ENCODE peak calls at places on chromosome 17, in six cellular contexts. D is fibroblast of villous mesenchyme, W is OCI-LY7, R is substantia nigra, O is iris pigment epithelial cell, M is endothelial cell. U is an unnamed sample.

GRCh38 chr17:57530026-57530425 is 215.1 kb downstream of the CCDC182 start:
- DNase-seq in W (no peak), M (no peak), O (no peak), D (no peak), R (no peak), U (no peak)

GRCh38 chr17:75785770-75786538 is 1.3 kb downstream of the UNK start:
- DNase-seq in O (peak), R (no peak), M (no peak), W (peak), D (peak), U (peak)

GRCh38 chr17:56917559-56918296 is 3.9 kb upstream of the TRIM25 start:
- DNase-seq in D (peak), M (no peak), W (no peak), O (peak), R (no peak), U (no peak)

GRCh38 chr17:77882481-77883212 is 75.9 kb upstream of the TNRC6C start:
- DNase-seq in M (no peak), R (peak), W (peak), O (peak), D (peak), U (peak)

GRCh38 chr17:46822388-46822921 is 4.0 kb upstream of the WNT3 start:
- DNase-seq in M (no peak), W (peak), D (no peak), O (no peak), R (no peak), U (no peak)

GRCh38 chr17:3944485-3945388 is 19.5 kb downstream of the ATP2A3 start:
- DNase-seq in M (peak), W (peak), O (peak), R (no peak), D (peak), U (no peak)

GRCh38 chr17:77712578-77712977 is 245.9 kb upstream of the TNRC6C start:
- DNase-seq in M (no peak), W (no peak), R (no peak), D (no peak), O (no peak), U (no peak)

GRCh38 chr17:57672971-57673370 is 72.1 kb downstream of the CCDC182 start:
- DNase-seq in O (no peak), R (no peak), W (no peak), M (no peak), D (no peak), U (no peak)

GRCh38 chr17:3535253-3535995 is 22.2 kb downstream of the TRPV3 start:
- DNase-seq in W (peak), M (peak), R (peak), O (peak), D (peak), U (peak)

GRCh38 chr17:2656293-2656692 is 55.3 kb downstream of the CLUH start:
- DNase-seq in M (no peak), R (no peak), W (no peak), O (no peak), D (no peak), U (no peak)

GRCh38 chr17:5468075-5468473 is 708 bp downstream of the DHX33 start:
- DNase-seq in R (no peak), W (peak), M (peak), O (no peak), D (no peak), U (no peak)

GRCh38 chr17:42016411-42016831 is 818 bp downstream of the DNAJC7 start:
- DNase-seq in W (peak), O (peak), D (peak), R (no peak), M (no peak), U (peak)

GRCh38 chr17:15453782-15454181 is 13.6 kb downstream of the CDRT4 start:
- DNase-seq in R (peak), O (no peak), M (no peak), D (no peak), W (no peak), U (peak)

GRCh38 chr17:48499248-48499647 is 31.6 kb downstream of the HOXB1 start:
- DNase-seq in R (no peak), O (peak), W (no peak), M (no peak), D (peak), U (no peak)

GRCh38 chr17:52546990-52547389 is 388.5 kb upstream of the CA10 start:
- DNase-seq in D (no peak), O (no peak), R (no peak), M (no peak), W (no peak), U (no peak)

GRCh38 chr17:74467221-74467951 is 952 bp downstream of the CD300A start:
- DNase-seq in M (no peak), O (no peak), D (no peak), W (peak), R (no peak), U (peak)

GRCh38 chr17:59763861-59764260 is 56.4 kb downstream of the VMP1 start:
- DNase-seq in O (peak), R (no peak), M (no peak), W (no peak), D (peak), U (no peak)

GRCh38 chr17:33509331-33509730 is 216.2 kb upstream of the ASIC2 start:
- DNase-seq in D (no peak), M (no peak), O (no peak), W (no peak), R (no peak), U (no peak)

GRCh38 chr17:17823433-17824118 is 13.2 kb downstream of the SREBF1 start:
- DNase-seq in D (peak), O (peak), W (peak), R (peak), M (peak), U (peak)

GRCh38 chr17:8173871-8174322 is 2.3 kb downstream of the TMEM107 start:
- DNase-seq in M (no peak), W (peak), R (no peak), O (no peak), D (no peak), U (no peak)

GRCh38 chr17:2580641-2581040 is 12.8 kb upstream of the PAFAH1B1 start:
- DNase-seq in M (no peak), W (no peak), D (no peak), O (no peak), R (peak), U (peak)

GRCh38 chr17:58330544-58330996 is 2.0 kb upstream of the TSPOAP1 start:
- DNase-seq in W (peak), M (no peak), R (no peak), O (no peak), D (no peak), U (no peak)

GRCh38 chr17:32928527-32929287 is 754 bp downstream of the TMEM98 start:
- DNase-seq in R (no peak), M (no peak), W (no peak), O (peak), D (peak), U (no peak)

GRCh38 chr17:20234266-20234665 is 225.1 kb downstream of the SPECC1 start:
- DNase-seq in D (no peak), R (no peak), O (no peak), M (no peak), W (no peak), U (peak)

GRCh38 chr17:74850310-74850709 is 9.4 kb downstream of the GRIN2C start:
- DNase-seq in D (no peak), O (no peak), R (no peak), M (no peak), W (no peak), U (no peak)

GRCh38 chr17:39196820-39197331 is 593 bp downstream of the CACNB1 start:
- DNase-seq in D (no peak), W (peak), R (no peak), O (no peak), M (no peak), U (no peak)

GRCh38 chr17:35774499-35774898 is 13.8 kb downstream of the C17orf50 start:
- DNase-seq in R (peak), O (no peak), W (no peak), M (no peak), D (peak), U (peak)

GRCh38 chr17:12537436-12537835 is 128.3 kb upstream of the MYOCD start:
- DNase-seq in M (no peak), D (no peak), O (no peak), W (no peak), R (no peak), U (no peak)

GRCh38 chr17:80261895-80262279 is 1.2 kb downstream of the RNF213 start:
- DNase-seq in D (no peak), R (no peak), W (no peak), O (no peak), M (no peak), U (no peak)

U was measured in pons.